ENCODE peak calls at places on chromosomes 5 and 9, in nine cellular contexts. One of them, this sample, is unnamed.

GRCh38 chr5:177607115-177607451 is 7.2 kb downstream of the B4GALT7 start:
- DNase-seq in endothelial cell of umbilical vein: no peak
- DNase-seq in GM03348: no peak
- DNase-seq in left colon: no peak
- DNase-seq in NAMALWA: no peak
- DNase-seq in hypothalamus: no peak
- DNase-seq in naive thymus-derived CD8-positive, alpha-beta T cell: no peak
- DNase-seq in NCI-H1105: no peak
- DNase-seq in dorsolateral prefrontal cortex: no peak
- DNase-seq in this sample: no peak

GRCh38 chr5:153147891-153148623 is 342.4 kb upstream of the GRIA1 start:
- DNase-seq in endothelial cell of umbilical vein: no peak
- DNase-seq in GM03348: peak; percentile 17
- DNase-seq in left colon: no peak
- DNase-seq in NAMALWA: peak; percentile 41
- DNase-seq in hypothalamus: no peak
- DNase-seq in naive thymus-derived CD8-positive, alpha-beta T cell: no peak
- DNase-seq in NCI-H1105: peak; percentile 76
- DNase-seq in dorsolateral prefrontal cortex: no peak
- DNase-seq in this sample: no peak

GRCh38 chr5:173237821-173238220 is 2.8 kb upstream of the NKX2-5 start:
- DNase-seq in endothelial cell of umbilical vein: no peak
- DNase-seq in GM03348: no peak
- DNase-seq in left colon: no peak
- DNase-seq in NAMALWA: no peak
- DNase-seq in hypothalamus: no peak
- DNase-seq in naive thymus-derived CD8-positive, alpha-beta T cell: no peak
- DNase-seq in NCI-H1105: no peak
- DNase-seq in dorsolateral prefrontal cortex: no peak
- DNase-seq in this sample: no peak

GRCh38 chr5:66891184-66891925 is 295.2 kb downstream of the MAST4 start:
- DNase-seq in endothelial cell of umbilical vein: peak; percentile 16
- DNase-seq in GM03348: no peak
- DNase-seq in left colon: peak; percentile 58
- DNase-seq in NAMALWA: no peak
- DNase-seq in hypothalamus: no peak
- DNase-seq in naive thymus-derived CD8-positive, alpha-beta T cell: no peak
- DNase-seq in NCI-H1105: no peak
- DNase-seq in dorsolateral prefrontal cortex: no peak
- DNase-seq in this sample: no peak

GRCh38 chr9:105842023-105842644 is 147.8 kb downstream of the TMEM38B start:
- DNase-seq in endothelial cell of umbilical vein: peak; percentile 41
- DNase-seq in GM03348: peak; percentile 49
- DNase-seq in left colon: no peak
- DNase-seq in NAMALWA: peak; percentile 65
- DNase-seq in hypothalamus: no peak
- DNase-seq in naive thymus-derived CD8-positive, alpha-beta T cell: no peak
- DNase-seq in NCI-H1105: peak; percentile 18
- DNase-seq in dorsolateral prefrontal cortex: no peak
- DNase-seq in this sample: no peak

GRCh38 chr9:34989946-34990635 is 546 bp downstream of the DNAJB5 start:
- DNase-seq in endothelial cell of umbilical vein: peak; percentile 69
- DNase-seq in GM03348: peak; percentile 78
- DNase-seq in left colon: peak; percentile 63
- DNase-seq in NAMALWA: peak; percentile 49
- DNase-seq in hypothalamus: peak; percentile 52
- DNase-seq in naive thymus-derived CD8-positive, alpha-beta T cell: peak; percentile 25
- DNase-seq in NCI-H1105: peak; percentile 20
- DNase-seq in dorsolateral prefrontal cortex: peak; percentile 57
- DNase-seq in this sample: peak; percentile 15

GRCh38 chr5:153782589-153783238 is 256.0 kb downstream of the FAM114A2 start:
- DNase-seq in endothelial cell of umbilical vein: no peak
- DNase-seq in GM03348: no peak
- DNase-seq in left colon: no peak
- DNase-seq in NAMALWA: no peak
- DNase-seq in hypothalamus: no peak
- DNase-seq in naive thymus-derived CD8-positive, alpha-beta T cell: no peak
- DNase-seq in NCI-H1105: no peak
- DNase-seq in dorsolateral prefrontal cortex: no peak
- DNase-seq in this sample: no peak

GRCh38 chr5:141623197-141623596 is 4.4 kb upstream of the DIAPH1 start:
- DNase-seq in endothelial cell of umbilical vein: no peak
- DNase-seq in GM03348: no peak
- DNase-seq in left colon: no peak
- DNase-seq in NAMALWA: no peak
- DNase-seq in hypothalamus: no peak
- DNase-seq in naive thymus-derived CD8-positive, alpha-beta T cell: no peak
- DNase-seq in NCI-H1105: no peak
- DNase-seq in dorsolateral prefrontal cortex: no peak
- DNase-seq in this sample: no peak

GRCh38 chr9:126681336-126681735 is 67.6 kb downstream of the LMX1B start:
- DNase-seq in endothelial cell of umbilical vein: no peak
- DNase-seq in GM03348: no peak
- DNase-seq in left colon: no peak
- DNase-seq in NAMALWA: no peak
- DNase-seq in hypothalamus: no peak
- DNase-seq in naive thymus-derived CD8-positive, alpha-beta T cell: no peak
- DNase-seq in NCI-H1105: no peak
- DNase-seq in dorsolateral prefrontal cortex: no peak
- DNase-seq in this sample: no peak

GRCh38 chr5:75611324-75612210 is at the start of gene ANKDD1B:
- DNase-seq in endothelial cell of umbilical vein: peak; percentile 60
- DNase-seq in GM03348: peak; percentile 58
- DNase-seq in left colon: peak; percentile 38
- DNase-seq in NAMALWA: no peak
- DNase-seq in hypothalamus: no peak
- DNase-seq in naive thymus-derived CD8-positive, alpha-beta T cell: no peak
- DNase-seq in NCI-H1105: no peak
- DNase-seq in dorsolateral prefrontal cortex: no peak
- DNase-seq in this sample: no peak

GRCh38 chr5:72525816-72526215 is 18.6 kb upstream of the ZNF366 start:
- DNase-seq in endothelial cell of umbilical vein: no peak
- DNase-seq in GM03348: peak; percentile 65
- DNase-seq in left colon: no peak
- DNase-seq in NAMALWA: no peak
- DNase-seq in hypothalamus: no peak
- DNase-seq in naive thymus-derived CD8-positive, alpha-beta T cell: no peak
- DNase-seq in NCI-H1105: no peak
- DNase-seq in dorsolateral prefrontal cortex: no peak
- DNase-seq in this sample: no peak

GRCh38 chr5:37490411-37490810 is 111.3 kb downstream of the WDR70 start:
- DNase-seq in endothelial cell of umbilical vein: no peak
- DNase-seq in GM03348: no peak
- DNase-seq in left colon: no peak
- DNase-seq in NAMALWA: no peak
- DNase-seq in hypothalamus: no peak
- DNase-seq in naive thymus-derived CD8-positive, alpha-beta T cell: no peak
- DNase-seq in NCI-H1105: no peak
- DNase-seq in dorsolateral prefrontal cortex: no peak
- DNase-seq in this sample: no peak

GRCh38 chr5:41748631-41749030 is 121.6 kb downstream of the OXCT1 start:
- DNase-seq in endothelial cell of umbilical vein: no peak
- DNase-seq in GM03348: no peak
- DNase-seq in left colon: no peak
- DNase-seq in NAMALWA: no peak
- DNase-seq in hypothalamus: no peak
- DNase-seq in naive thymus-derived CD8-positive, alpha-beta T cell: no peak
- DNase-seq in NCI-H1105: no peak
- DNase-seq in dorsolateral prefrontal cortex: no peak
- DNase-seq in this sample: no peak

GRCh38 chr5:68285857-68286611 is 70.5 kb downstream of the PIK3R1 start:
- DNase-seq in endothelial cell of umbilical vein: peak; percentile 69
- DNase-seq in GM03348: peak; percentile 45
- DNase-seq in left colon: no peak
- DNase-seq in NAMALWA: peak; percentile 77
- DNase-seq in hypothalamus: no peak
- DNase-seq in naive thymus-derived CD8-positive, alpha-beta T cell: no peak
- DNase-seq in NCI-H1105: no peak
- DNase-seq in dorsolateral prefrontal cortex: no peak
- DNase-seq in this sample: peak; percentile 48

GRCh38 chr5:139639619-139640431 is 8.3 kb upstream of the CXXC5 start:
- DNase-seq in endothelial cell of umbilical vein: no peak
- DNase-seq in GM03348: no peak
- DNase-seq in left colon: peak; percentile 36
- DNase-seq in NAMALWA: no peak
- DNase-seq in hypothalamus: peak; percentile 49
- DNase-seq in naive thymus-derived CD8-positive, alpha-beta T cell: no peak
- DNase-seq in NCI-H1105: no peak
- DNase-seq in dorsolateral prefrontal cortex: peak; percentile 67
- DNase-seq in this sample: no peak

GRCh38 chr9:118318770-118319443 is 614.7 kb downstream of the TLR4 start:
- DNase-seq in endothelial cell of umbilical vein: no peak
- DNase-seq in GM03348: no peak
- DNase-seq in left colon: no peak
- DNase-seq in NAMALWA: no peak
- DNase-seq in hypothalamus: no peak
- DNase-seq in naive thymus-derived CD8-positive, alpha-beta T cell: no peak
- DNase-seq in NCI-H1105: peak; percentile 69
- DNase-seq in dorsolateral prefrontal cortex: peak; percentile 12
- DNase-seq in this sample: no peak

GRCh38 chr5:94217216-94217615 is 401.2 kb downstream of the KIAA0825 start:
- DNase-seq in endothelial cell of umbilical vein: no peak
- DNase-seq in GM03348: no peak
- DNase-seq in left colon: no peak
- DNase-seq in NAMALWA: no peak
- DNase-seq in hypothalamus: no peak
- DNase-seq in naive thymus-derived CD8-positive, alpha-beta T cell: no peak
- DNase-seq in NCI-H1105: no peak
- DNase-seq in dorsolateral prefrontal cortex: no peak
- DNase-seq in this sample: no peak

GRCh38 chr5:36052542-36052941 is 14.1 kb downstream of the UGT3A2 start:
- DNase-seq in endothelial cell of umbilical vein: no peak
- DNase-seq in GM03348: no peak
- DNase-seq in left colon: no peak
- DNase-seq in NAMALWA: no peak
- DNase-seq in hypothalamus: no peak
- DNase-seq in naive thymus-derived CD8-positive, alpha-beta T cell: no peak
- DNase-seq in NCI-H1105: no peak
- DNase-seq in dorsolateral prefrontal cortex: no peak
- DNase-seq in this sample: no peak

GRCh38 chr9:121802753-121803152 is 151.3 kb downstream of the DAB2IP start:
- DNase-seq in endothelial cell of umbilical vein: no peak
- DNase-seq in GM03348: no peak
- DNase-seq in left colon: no peak
- DNase-seq in NAMALWA: no peak
- DNase-seq in hypothalamus: no peak
- DNase-seq in naive thymus-derived CD8-positive, alpha-beta T cell: no peak
- DNase-seq in NCI-H1105: no peak
- DNase-seq in dorsolateral prefrontal cortex: no peak
- DNase-seq in this sample: no peak

GRCh38 chr9:32742296-32742695 is 41.0 kb upstream of the TMEM215 start:
- DNase-seq in endothelial cell of umbilical vein: no peak
- DNase-seq in GM03348: no peak
- DNase-seq in left colon: no peak
- DNase-seq in NAMALWA: no peak
- DNase-seq in hypothalamus: no peak
- DNase-seq in naive thymus-derived CD8-positive, alpha-beta T cell: no peak
- DNase-seq in NCI-H1105: no peak
- DNase-seq in dorsolateral prefrontal cortex: no peak
- DNase-seq in this sample: no peak

GRCh38 chr5:88884435-88884877 is 1.5 kb upstream of the MEF2C start:
- DNase-seq in endothelial cell of umbilical vein: peak; percentile 82
- DNase-seq in GM03348: no peak
- DNase-seq in left colon: no peak
- DNase-seq in NAMALWA: peak; percentile 14
- DNase-seq in hypothalamus: no peak
- DNase-seq in naive thymus-derived CD8-positive, alpha-beta T cell: no peak
- DNase-seq in NCI-H1105: peak; percentile 25
- DNase-seq in dorsolateral prefrontal cortex: no peak
- DNase-seq in this sample: no peak

GRCh38 chr9:33375238-33375840 is 27.0 kb downstream of the AQP7 start:
- DNase-seq in endothelial cell of umbilical vein: no peak
- DNase-seq in GM03348: no peak
- DNase-seq in left colon: no peak
- DNase-seq in NAMALWA: no peak
- DNase-seq in hypothalamus: no peak
- DNase-seq in naive thymus-derived CD8-positive, alpha-beta T cell: no peak
- DNase-seq in NCI-H1105: no peak
- DNase-seq in dorsolateral prefrontal cortex: no peak
- DNase-seq in this sample: no peak

GRCh38 chr9:130331573-130331972 is 66.0 kb downstream of the HMCN2 start:
- DNase-seq in endothelial cell of umbilical vein: no peak
- DNase-seq in GM03348: peak; percentile 91
- DNase-seq in left colon: peak; percentile 63
- DNase-seq in NAMALWA: no peak
- DNase-seq in hypothalamus: no peak
- DNase-seq in naive thymus-derived CD8-positive, alpha-beta T cell: no peak
- DNase-seq in NCI-H1105: no peak
- DNase-seq in dorsolateral prefrontal cortex: no peak
- DNase-seq in this sample: no peak

GRCh38 chr9:69535911-69536310 is 136.3 kb downstream of the APBA1 start:
- DNase-seq in endothelial cell of umbilical vein: peak; percentile 7
- DNase-seq in GM03348: peak; percentile 46
- DNase-seq in left colon: no peak
- DNase-seq in NAMALWA: no peak
- DNase-seq in hypothalamus: no peak
- DNase-seq in naive thymus-derived CD8-positive, alpha-beta T cell: no peak
- DNase-seq in NCI-H1105: no peak
- DNase-seq in dorsolateral prefrontal cortex: no peak
- DNase-seq in this sample: no peak

GRCh38 chr9:129330711-129331279 is 152.7 kb upstream of the IER5L start:
- DNase-seq in endothelial cell of umbilical vein: no peak
- DNase-seq in GM03348: no peak
- DNase-seq in left colon: no peak
- DNase-seq in NAMALWA: peak; percentile 47
- DNase-seq in hypothalamus: no peak
- DNase-seq in naive thymus-derived CD8-positive, alpha-beta T cell: no peak
- DNase-seq in NCI-H1105: no peak
- DNase-seq in dorsolateral prefrontal cortex: no peak
- DNase-seq in this sample: no peak

GRCh38 chr5:33999986-34000385 is 7.9 kb downstream of the AMACR start:
- DNase-seq in endothelial cell of umbilical vein: no peak
- DNase-seq in GM03348: no peak
- DNase-seq in left colon: no peak
- DNase-seq in NAMALWA: no peak
- DNase-seq in hypothalamus: no peak
- DNase-seq in naive thymus-derived CD8-positive, alpha-beta T cell: no peak
- DNase-seq in NCI-H1105: no peak
- DNase-seq in dorsolateral prefrontal cortex: no peak
- DNase-seq in this sample: no peak

GRCh38 chr9:20384642-20385041 is 237.7 kb downstream of the MLLT3 start:
- DNase-seq in endothelial cell of umbilical vein: no peak
- DNase-seq in GM03348: no peak
- DNase-seq in left colon: no peak
- DNase-seq in NAMALWA: no peak
- DNase-seq in hypothalamus: no peak
- DNase-seq in naive thymus-derived CD8-positive, alpha-beta T cell: no peak
- DNase-seq in NCI-H1105: no peak
- DNase-seq in dorsolateral prefrontal cortex: no peak
- DNase-seq in this sample: no peak

GRCh38 chr9:123399803-123400378 is 43.9 kb downstream of the CRB2 start:
- DNase-seq in endothelial cell of umbilical vein: peak; percentile 20
- DNase-seq in GM03348: peak; percentile 46
- DNase-seq in left colon: no peak
- DNase-seq in NAMALWA: peak; percentile 36
- DNase-seq in hypothalamus: no peak
- DNase-seq in naive thymus-derived CD8-positive, alpha-beta T cell: no peak
- DNase-seq in NCI-H1105: no peak
- DNase-seq in dorsolateral prefrontal cortex: no peak
- DNase-seq in this sample: no peak

GRCh38 chr5:9903806-9904205 is 273.7 kb upstream of the TAS2R1 start:
- DNase-seq in endothelial cell of umbilical vein: no peak
- DNase-seq in GM03348: no peak
- DNase-seq in left colon: no peak
- DNase-seq in NAMALWA: no peak
- DNase-seq in hypothalamus: no peak
- DNase-seq in naive thymus-derived CD8-positive, alpha-beta T cell: no peak
- DNase-seq in NCI-H1105: no peak
- DNase-seq in dorsolateral prefrontal cortex: no peak
- DNase-seq in this sample: no peak

GRCh38 chr5:73494716-73495115 is 3.5 kb upstream of the BTF3 start:
- DNase-seq in endothelial cell of umbilical vein: peak; percentile 70
- DNase-seq in GM03348: no peak
- DNase-seq in left colon: no peak
- DNase-seq in NAMALWA: no peak
- DNase-seq in hypothalamus: no peak
- DNase-seq in naive thymus-derived CD8-positive, alpha-beta T cell: no peak
- DNase-seq in NCI-H1105: no peak
- DNase-seq in dorsolateral prefrontal cortex: no peak
- DNase-seq in this sample: no peak

GRCh38 chr5:68562308-68562707 is 346.8 kb downstream of the PIK3R1 start:
- DNase-seq in endothelial cell of umbilical vein: no peak
- DNase-seq in GM03348: no peak
- DNase-seq in left colon: no peak
- DNase-seq in NAMALWA: no peak
- DNase-seq in hypothalamus: peak; percentile 10
- DNase-seq in naive thymus-derived CD8-positive, alpha-beta T cell: no peak
- DNase-seq in NCI-H1105: peak; percentile 8
- DNase-seq in dorsolateral prefrontal cortex: peak; percentile 16
- DNase-seq in this sample: no peak